ENCODE peak calls at places on chromosomes 1 and 21, in six cellular contexts. C, D, N, S, K and U are unnamed samples.

GRCh38 chr1:31723828-31724359 is 20.1 kb upstream of the COL16A1 start:
- DNase-seq in C (no peak), D (peak), N (peak), S (no peak), K (no peak), U (no peak)

GRCh38 chr1:151131832-151132675 is 14.4 kb downstream of the SEMA6C start:
- DNase-seq in C (peak), D (peak), N (peak), S (no peak), K (no peak), U (no peak)

GRCh38 chr1:109603229-109603628 is 16.2 kb downstream of the GNAT2 start:
- DNase-seq in C (no peak), D (no peak), N (no peak), S (no peak), K (no peak), U (no peak)

GRCh38 chr1:204350857-204351573 is 8.7 kb downstream of the PLEKHA6 start:
- DNase-seq in C (peak), D (peak), N (peak), S (no peak), K (no peak), U (no peak)

GRCh38 chr1:59204001-59204400 is 92.9 kb upstream of the FGGY start:
- DNase-seq in C (no peak), D (no peak), N (no peak), S (no peak), K (no peak), U (no peak)

GRCh38 chr21:33865996-33866575 is 49.5 kb downstream of the ATP5PO start:
- DNase-seq in C (no peak), D (no peak), N (no peak), S (no peak), K (no peak), U (no peak)

GRCh38 chr1:246800356-246800755 is 76.1 kb downstream of the SCCPDH start:
- DNase-seq in C (no peak), D (no peak), N (no peak), S (no peak), K (no peak), U (no peak)

GRCh38 chr1:92298213-92298572 is 594 bp downstream of the GLMN start:
- DNase-seq in C (no peak), D (no peak), N (no peak), S (no peak), K (no peak), U (no peak)

GRCh38 chr1:114702699-114703098 is 7.4 kb upstream of the AMPD1 start:
- DNase-seq in C (no peak), D (no peak), N (no peak), S (no peak), K (no peak), U (no peak)

GRCh38 chr1:84164567-84165021 is 20.5 kb downstream of the PRKACB start:
- DNase-seq in C (no peak), D (no peak), N (no peak), S (no peak), K (no peak), U (no peak)

GRCh38 chr1:234720709-234721436 is 110.9 kb upstream of the IRF2BP2 start:
- DNase-seq in C (peak), D (no peak), N (no peak), S (no peak), K (no peak), U (no peak)

GRCh38 chr1:60114735-60115318 is 41.3 kb upstream of the C1orf87 start:
- DNase-seq in C (no peak), D (no peak), N (no peak), S (no peak), K (no peak), U (no peak)

GRCh38 chr1:145942891-145943290 is 14.9 kb downstream of the LIX1L start:
- DNase-seq in C (no peak), D (no peak), N (no peak), S (no peak), K (no peak), U (no peak)

GRCh38 chr1:12383786-12384185 is 154.0 kb downstream of the VPS13D start:
- DNase-seq in C (no peak), D (no peak), N (no peak), S (no peak), K (no peak), U (no peak)

GRCh38 chr1:1196431-1197187 is 9.8 kb downstream of the TNFRSF18 start:
- DNase-seq in C (no peak), D (no peak), N (no peak), S (no peak), K (no peak), U (no peak)

GRCh38 chr1:62682531-62682930 is 5.7 kb downstream of the DOCK7 start:
- DNase-seq in C (no peak), D (no peak), N (no peak), S (no peak), K (no peak), U (no peak)

GRCh38 chr1:110212165-110213142 is 2.3 kb downstream of the KCNC4 start:
- DNase-seq in C (no peak), D (no peak), N (peak), S (no peak), K (no peak), U (no peak)

GRCh38 chr1:59186656-59187055 is 110.2 kb upstream of the FGGY start:
- DNase-seq in C (no peak), D (no peak), N (no peak), S (no peak), K (peak), U (no peak)

GRCh38 chr1:16158025-16158424 is 2.2 kb upstream of the EPHA2 start:
- DNase-seq in C (no peak), D (no peak), N (no peak), S (no peak), K (no peak), U (no peak)

GRCh38 chr1:157145081-157145480 is 6.9 kb upstream of the ETV3 start:
- DNase-seq in C (no peak), D (no peak), N (no peak), S (no peak), K (no peak), U (no peak)

GRCh38 chr1:32066489-32066873 is 6.3 kb upstream of the TMEM39B start:
- DNase-seq in C (peak), D (no peak), N (no peak), S (peak), K (peak), U (no peak)

GRCh38 chr1:86713477-86713876 is 9.1 kb downstream of the SH3GLB1 start:
- DNase-seq in C (no peak), D (no peak), N (no peak), S (no peak), K (no peak), U (no peak)

GRCh38 chr1:119379117-119379516 is 10.5 kb downstream of the HAO2 start:
- DNase-seq in C (no peak), D (no peak), N (no peak), S (no peak), K (no peak), U (no peak)

GRCh38 chr1:208312706-208313105 is 68.5 kb upstream of the PLXNA2 start:
- DNase-seq in C (no peak), D (no peak), N (no peak), S (no peak), K (no peak), U (no peak)

GRCh38 chr1:166017395-166017794 is 149.4 kb downstream of the FAM78B start:
- DNase-seq in C (no peak), D (no peak), N (peak), S (no peak), K (no peak), U (no peak)

GRCh38 chr21:38267136-38267535 is 10.3 kb downstream of the KCNJ15 start:
- DNase-seq in C (no peak), D (no peak), N (no peak), S (no peak), K (no peak), U (no peak)

GRCh38 chr21:38798481-38798882 is 7.2 kb upstream of the ETS2 start:
- DNase-seq in C (no peak), D (peak), N (no peak), S (peak), K (no peak), U (no peak)

GRCh38 chr1:173082913-173083312 is 32.2 kb upstream of the TNFSF18 start:
- DNase-seq in C (no peak), D (no peak), N (no peak), S (no peak), K (no peak), U (no peak)

GRCh38 chr1:201535046-201535777 is 3.7 kb upstream of the NAV1 start:
- DNase-seq in C (no peak), D (no peak), N (no peak), S (peak), K (no peak), U (no peak)

GRCh38 chr1:224095867-224096266 is 18.0 kb upstream of the FBXO28 start:
- DNase-seq in C (no peak), D (no peak), N (no peak), S (no peak), K (no peak), U (no peak)

GRCh38 chr1:90835661-90836344 is 118.7 kb upstream of the BARHL2 start:
- DNase-seq in C (peak), D (no peak), N (peak), S (no peak), K (no peak), U (no peak)

GRCh38 chr1:90833497-90834087 is 116.5 kb upstream of the BARHL2 start:
- DNase-seq in C (no peak), D (no peak), N (no peak), S (no peak), K (no peak), U (no peak)

GRCh38 chr1:90836345-90836679 is 119.2 kb upstream of the BARHL2 start:
- DNase-seq in C (no peak), D (no peak), N (no peak), S (no peak), K (no peak), U (no peak)

GRCh38 chr1:90835172-90835660 is 118.1 kb upstream of the BARHL2 start:
- DNase-seq in C (no peak), D (no peak), N (peak), S (no peak), K (no peak), U (no peak)

GRCh38 chr1:90834354-90835171 is 117.5 kb upstream of the BARHL2 start:
- DNase-seq in C (no peak), D (no peak), N (no peak), S (no peak), K (no peak), U (peak)
- H3K4me3 ChIP-seq in C (no peak), D (no peak), N (peak), S (no peak), K (no peak), U (peak)

GRCh38 chr1:218101409-218101808 is 183.7 kb upstream of the RRP15 start:
- DNase-seq in C (no peak), D (no peak), N (no peak), S (no peak), K (no peak), U (no peak)
- TF ChIP-seq POLR2AphosphoS5 in C (no peak), D (no peak), N (no peak), S (no peak), K (no peak), U (no peak)

GRCh38 chr1:162235261-162235780 is 141.3 kb downstream of the SPATA46 start:
- DNase-seq in C (no peak), D (no peak), N (no peak), S (no peak), K (no peak), U (no peak)
- H3K4me3 ChIP-seq in C (no peak), D (no peak), N (no peak), S (no peak), K (no peak), U (no peak)

GRCh38 chr1:167548059-167548932 is 5.3 kb downstream of the CREG1 start:
- DNase-seq in C (no peak), D (no peak), N (no peak), S (no peak), K (no peak), U (no peak)
- TF ChIP-seq POLR2AphosphoS5 in C (no peak), D (no peak), N (no peak), S (no peak), K (no peak), U (no peak)